ENCODE peak calls at places on chromosomes 4 and X, in nine cellular contexts. One of them, this sample, is unnamed.

GRCh38 chr4:74755486-74755885 is 38.8 kb downstream of the BTC start:
- DNase-seq in right lobe of liver: no peak
- DNase-seq in globus pallidus: no peak
- DNase-seq in activated CD8-positive, alpha-beta memory T cell treated with anti-CD3 and anti-CD28 coated beads for 4 hours: no peak
- DNase-seq in A549: no peak
- DNase-seq in H7: no peak
- DNase-seq in cardiac muscle cell: peak; percentile 11
- DNase-seq in RCC 7860: no peak
- DNase-seq in lung: peak; percentile 51
- DNase-seq in this sample: no peak

GRCh38 chr4:39280770-39281169 is 85.4 kb downstream of the RFC1 start:
- DNase-seq in right lobe of liver: no peak
- DNase-seq in globus pallidus: no peak
- DNase-seq in activated CD8-positive, alpha-beta memory T cell treated with anti-CD3 and anti-CD28 coated beads for 4 hours: no peak
- DNase-seq in A549: no peak
- DNase-seq in H7: no peak
- DNase-seq in cardiac muscle cell: no peak
- DNase-seq in RCC 7860: no peak
- DNase-seq in lung: no peak
- DNase-seq in this sample: no peak

GRCh38 chr4:102500371-102501175 is 586 bp upstream of the NFKB1 start:
- DNase-seq in right lobe of liver: peak; percentile 52
- DNase-seq in globus pallidus: peak; percentile 76
- DNase-seq in activated CD8-positive, alpha-beta memory T cell treated with anti-CD3 and anti-CD28 coated beads for 4 hours: no peak
- DNase-seq in A549: peak; percentile 37
- DNase-seq in H7: peak; percentile 66
- DNase-seq in cardiac muscle cell: peak; percentile 64
- DNase-seq in RCC 7860: peak; percentile 23
- DNase-seq in lung: peak; percentile 56
- DNase-seq in this sample: no peak

GRCh38 chr4:89248879-89249281 is 58.7 kb downstream of the GPRIN3 start:
- DNase-seq in right lobe of liver: no peak
- DNase-seq in globus pallidus: no peak
- DNase-seq in activated CD8-positive, alpha-beta memory T cell treated with anti-CD3 and anti-CD28 coated beads for 4 hours: no peak
- DNase-seq in A549: no peak
- DNase-seq in H7: no peak
- DNase-seq in cardiac muscle cell: no peak
- DNase-seq in RCC 7860: no peak
- DNase-seq in lung: no peak
- DNase-seq in this sample: no peak

GRCh38 chr4:158671665-158671914 is at the start of gene C4orf46:
- DNase-seq in right lobe of liver: no peak
- DNase-seq in globus pallidus: no peak
- DNase-seq in activated CD8-positive, alpha-beta memory T cell treated with anti-CD3 and anti-CD28 coated beads for 4 hours: no peak
- DNase-seq in A549: no peak
- DNase-seq in H7: no peak
- DNase-seq in cardiac muscle cell: no peak
- DNase-seq in RCC 7860: no peak
- DNase-seq in lung: no peak
- DNase-seq in this sample: no peak

GRCh38 chrX:110157444-110157843 is 154.5 kb downstream of the TMEM164 start:
- DNase-seq in right lobe of liver: no peak
- DNase-seq in globus pallidus: no peak
- DNase-seq in activated CD8-positive, alpha-beta memory T cell treated with anti-CD3 and anti-CD28 coated beads for 4 hours: no peak
- DNase-seq in A549: no peak
- DNase-seq in H7: no peak
- DNase-seq in cardiac muscle cell: no peak
- DNase-seq in RCC 7860: no peak
- DNase-seq in lung: no peak
- DNase-seq in this sample: no peak

GRCh38 chrX:113935516-113935915 is 648.4 kb upstream of the HTR2C start:
- DNase-seq in right lobe of liver: no peak
- DNase-seq in globus pallidus: no peak
- DNase-seq in activated CD8-positive, alpha-beta memory T cell treated with anti-CD3 and anti-CD28 coated beads for 4 hours: no peak
- DNase-seq in A549: peak; percentile 5
- DNase-seq in H7: no peak
- DNase-seq in cardiac muscle cell: no peak
- DNase-seq in RCC 7860: no peak
- DNase-seq in lung: no peak
- DNase-seq in this sample: no peak

GRCh38 chrX:153334654-153335295 is 822 bp downstream of the ZNF275 start:
- DNase-seq in right lobe of liver: no peak
- DNase-seq in globus pallidus: no peak
- DNase-seq in activated CD8-positive, alpha-beta memory T cell treated with anti-CD3 and anti-CD28 coated beads for 4 hours: no peak
- DNase-seq in A549: no peak
- DNase-seq in H7: no peak
- DNase-seq in cardiac muscle cell: no peak
- DNase-seq in RCC 7860: no peak
- DNase-seq in lung: no peak
- DNase-seq in this sample: no peak

GRCh38 chr4:175386776-175387507 is 425.1 kb downstream of the GPM6A start:
- DNase-seq in right lobe of liver: no peak
- DNase-seq in globus pallidus: no peak
- DNase-seq in activated CD8-positive, alpha-beta memory T cell treated with anti-CD3 and anti-CD28 coated beads for 4 hours: no peak
- DNase-seq in A549: no peak
- DNase-seq in H7: no peak
- DNase-seq in cardiac muscle cell: no peak
- DNase-seq in RCC 7860: no peak
- DNase-seq in lung: no peak
- DNase-seq in this sample: no peak

GRCh38 chr4:107036602-107037151 is 564 bp upstream of the DKK2 start:
- DNase-seq in right lobe of liver: no peak
- DNase-seq in globus pallidus: no peak
- DNase-seq in activated CD8-positive, alpha-beta memory T cell treated with anti-CD3 and anti-CD28 coated beads for 4 hours: no peak
- DNase-seq in A549: no peak
- DNase-seq in H7: peak; percentile 19
- DNase-seq in cardiac muscle cell: no peak
- DNase-seq in RCC 7860: no peak
- DNase-seq in lung: no peak
- DNase-seq in this sample: no peak

GRCh38 chr4:150518559-150518958 is 63.4 kb upstream of the MAB21L2 start:
- DNase-seq in right lobe of liver: no peak
- DNase-seq in globus pallidus: no peak
- DNase-seq in activated CD8-positive, alpha-beta memory T cell treated with anti-CD3 and anti-CD28 coated beads for 4 hours: no peak
- DNase-seq in A549: peak; percentile 16
- DNase-seq in H7: no peak
- DNase-seq in cardiac muscle cell: peak; percentile 19
- DNase-seq in RCC 7860: peak; percentile 35
- DNase-seq in lung: no peak
- DNase-seq in this sample: no peak

GRCh38 chrX:20181563-20182329 is 40.1 kb upstream of the EIF1AX start:
- DNase-seq in right lobe of liver: no peak
- DNase-seq in globus pallidus: no peak
- DNase-seq in activated CD8-positive, alpha-beta memory T cell treated with anti-CD3 and anti-CD28 coated beads for 4 hours: no peak
- DNase-seq in A549: no peak
- DNase-seq in H7: no peak
- DNase-seq in cardiac muscle cell: no peak
- DNase-seq in RCC 7860: no peak
- DNase-seq in lung: no peak
- DNase-seq in this sample: no peak

GRCh38 chr4:87975466-87975865 is at the start of gene SPP1:
- DNase-seq in right lobe of liver: peak; percentile 35
- DNase-seq in globus pallidus: peak; percentile 93
- DNase-seq in activated CD8-positive, alpha-beta memory T cell treated with anti-CD3 and anti-CD28 coated beads for 4 hours: no peak
- DNase-seq in A549: peak; percentile 76
- DNase-seq in H7: peak; percentile 64
- DNase-seq in cardiac muscle cell: peak; percentile 9
- DNase-seq in RCC 7860: peak; percentile 89
- DNase-seq in lung: no peak
- DNase-seq in this sample: no peak

GRCh38 chr4:6944311-6945051 is 34.9 kb downstream of the TBC1D14 start:
- DNase-seq in right lobe of liver: no peak
- DNase-seq in globus pallidus: no peak
- DNase-seq in activated CD8-positive, alpha-beta memory T cell treated with anti-CD3 and anti-CD28 coated beads for 4 hours: no peak
- DNase-seq in A549: no peak
- DNase-seq in H7: peak; percentile 60
- DNase-seq in cardiac muscle cell: peak; percentile 16
- DNase-seq in RCC 7860: peak; percentile 58
- DNase-seq in lung: no peak
- DNase-seq in this sample: no peak

GRCh38 chrX:109934935-109935334 is 68.0 kb upstream of the TMEM164 start:
- DNase-seq in right lobe of liver: no peak
- DNase-seq in globus pallidus: no peak
- DNase-seq in activated CD8-positive, alpha-beta memory T cell treated with anti-CD3 and anti-CD28 coated beads for 4 hours: no peak
- DNase-seq in A549: no peak
- DNase-seq in H7: no peak
- DNase-seq in cardiac muscle cell: peak; percentile 80
- DNase-seq in RCC 7860: no peak
- DNase-seq in lung: no peak
- DNase-seq in this sample: no peak

GRCh38 chr4:122224348-122224747 is 72.2 kb downstream of the BLTP1 start:
- DNase-seq in right lobe of liver: no peak
- DNase-seq in globus pallidus: no peak
- DNase-seq in activated CD8-positive, alpha-beta memory T cell treated with anti-CD3 and anti-CD28 coated beads for 4 hours: no peak
- DNase-seq in A549: peak; percentile 14
- DNase-seq in H7: peak; percentile 16
- DNase-seq in cardiac muscle cell: peak; percentile 21
- DNase-seq in RCC 7860: no peak
- DNase-seq in lung: no peak
- DNase-seq in this sample: no peak

GRCh38 chr4:141255016-141255415 is 34.3 kb downstream of the ZNF330 start:
- DNase-seq in right lobe of liver: no peak
- DNase-seq in globus pallidus: no peak
- DNase-seq in activated CD8-positive, alpha-beta memory T cell treated with anti-CD3 and anti-CD28 coated beads for 4 hours: no peak
- DNase-seq in A549: no peak
- DNase-seq in H7: no peak
- DNase-seq in cardiac muscle cell: no peak
- DNase-seq in RCC 7860: no peak
- DNase-seq in lung: no peak
- DNase-seq in this sample: no peak

GRCh38 chr4:94814237-94814636 is 56.5 kb downstream of the BMPR1B start:
- DNase-seq in right lobe of liver: no peak
- DNase-seq in globus pallidus: no peak
- DNase-seq in activated CD8-positive, alpha-beta memory T cell treated with anti-CD3 and anti-CD28 coated beads for 4 hours: no peak
- DNase-seq in A549: no peak
- DNase-seq in H7: no peak
- DNase-seq in cardiac muscle cell: no peak
- DNase-seq in RCC 7860: no peak
- DNase-seq in lung: no peak
- DNase-seq in this sample: no peak

GRCh38 chrX:54248309-54248708 is 65.3 kb upstream of the FAM120C start:
- DNase-seq in right lobe of liver: no peak
- DNase-seq in globus pallidus: peak; percentile 0
- DNase-seq in activated CD8-positive, alpha-beta memory T cell treated with anti-CD3 and anti-CD28 coated beads for 4 hours: no peak
- DNase-seq in A549: peak; percentile 48
- DNase-seq in H7: no peak
- DNase-seq in cardiac muscle cell: peak; percentile 38
- DNase-seq in RCC 7860: peak; percentile 9
- DNase-seq in lung: no peak
- DNase-seq in this sample: no peak

This sample was measured in effector CD4-positive, alpha-beta T cell.